ENCODE peak calls at places on chromosomes 5 and 9, in six cellular contexts. One of them, this sample, is unnamed.

GRCh38 chr5:139344177-139344576 is 2.5 kb downstream of the PAIP2 start:
- DNase-seq in PC-9: no peak
- DNase-seq in CD8-positive, alpha-beta T cell: no peak
- DNase-seq in neural crest cell: no peak
- DNase-seq in mesothelial cell of epicardium: no peak
- DNase-seq in thoracic aorta: no peak
- DNase-seq in this sample: no peak

GRCh38 chr5:121221483-121221882 is 630.2 kb upstream of the FTMT start:
- DNase-seq in PC-9: no peak
- DNase-seq in CD8-positive, alpha-beta T cell: no peak
- DNase-seq in neural crest cell: no peak
- DNase-seq in mesothelial cell of epicardium: no peak
- DNase-seq in thoracic aorta: no peak
- DNase-seq in this sample: no peak

GRCh38 chr9:111195779-111196178 is 134.2 kb downstream of the OR2K2 start:
- DNase-seq in PC-9: no peak
- DNase-seq in CD8-positive, alpha-beta T cell: no peak
- DNase-seq in neural crest cell: no peak
- DNase-seq in mesothelial cell of epicardium: no peak
- DNase-seq in thoracic aorta: no peak
- DNase-seq in this sample: no peak

GRCh38 chr5:67493676-67494075 is 297.1 kb upstream of the CD180 start:
- DNase-seq in PC-9: peak; percentile 7
- DNase-seq in CD8-positive, alpha-beta T cell: no peak
- DNase-seq in neural crest cell: no peak
- DNase-seq in mesothelial cell of epicardium: no peak
- DNase-seq in thoracic aorta: no peak
- DNase-seq in this sample: no peak

GRCh38 chr5:121171834-121172233 is 679.8 kb upstream of the FTMT start:
- DNase-seq in PC-9: no peak
- DNase-seq in CD8-positive, alpha-beta T cell: no peak
- DNase-seq in neural crest cell: no peak
- DNase-seq in mesothelial cell of epicardium: no peak
- DNase-seq in thoracic aorta: no peak
- DNase-seq in this sample: no peak

GRCh38 chr5:154087260-154087659 is 48.5 kb downstream of the MFAP3 start:
- DNase-seq in PC-9: peak; percentile 55
- DNase-seq in CD8-positive, alpha-beta T cell: no peak
- DNase-seq in neural crest cell: no peak
- DNase-seq in mesothelial cell of epicardium: no peak
- DNase-seq in thoracic aorta: no peak
- DNase-seq in this sample: no peak

GRCh38 chr9:7097785-7098420 is 340.1 kb downstream of the KDM4C start:
- DNase-seq in PC-9: no peak
- DNase-seq in CD8-positive, alpha-beta T cell: no peak
- DNase-seq in neural crest cell: no peak
- DNase-seq in mesothelial cell of epicardium: no peak
- DNase-seq in thoracic aorta: no peak
- DNase-seq in this sample: no peak

GRCh38 chr9:135294826-135295225 is 184.8 kb upstream of the PPP1R26 start:
- DNase-seq in PC-9: no peak
- DNase-seq in CD8-positive, alpha-beta T cell: no peak
- DNase-seq in neural crest cell: no peak
- DNase-seq in mesothelial cell of epicardium: no peak
- DNase-seq in thoracic aorta: no peak
- DNase-seq in this sample: no peak

GRCh38 chr5:120678279-120678678 is 214.2 kb downstream of the PRR16 start:
- DNase-seq in PC-9: no peak
- DNase-seq in CD8-positive, alpha-beta T cell: no peak
- DNase-seq in neural crest cell: no peak
- DNase-seq in mesothelial cell of epicardium: no peak
- DNase-seq in thoracic aorta: no peak
- DNase-seq in this sample: no peak

GRCh38 chr5:96124589-96124988 is 162.9 kb upstream of the ELL2 start:
- DNase-seq in PC-9: no peak
- DNase-seq in CD8-positive, alpha-beta T cell: no peak
- DNase-seq in neural crest cell: no peak
- DNase-seq in mesothelial cell of epicardium: no peak
- DNase-seq in thoracic aorta: no peak
- DNase-seq in this sample: no peak

GRCh38 chr9:110317921-110318320 is 19.7 kb downstream of the TXNDC8 start:
- DNase-seq in PC-9: no peak
- DNase-seq in CD8-positive, alpha-beta T cell: no peak
- DNase-seq in neural crest cell: no peak
- DNase-seq in mesothelial cell of epicardium: no peak
- DNase-seq in thoracic aorta: no peak
- DNase-seq in this sample: no peak

GRCh38 chr9:78103971-78104433 is 72.4 kb upstream of the GNAQ start:
- DNase-seq in PC-9: no peak
- DNase-seq in CD8-positive, alpha-beta T cell: peak; percentile 23
- DNase-seq in neural crest cell: no peak
- DNase-seq in mesothelial cell of epicardium: no peak
- DNase-seq in thoracic aorta: no peak
- DNase-seq in this sample: no peak

GRCh38 chr9:125586173-125586512 is 120.9 kb downstream of the MAPKAP1 start:
- DNase-seq in PC-9: no peak
- DNase-seq in CD8-positive, alpha-beta T cell: no peak
- DNase-seq in neural crest cell: no peak
- DNase-seq in mesothelial cell of epicardium: no peak
- DNase-seq in thoracic aorta: no peak
- DNase-seq in this sample: no peak

GRCh38 chr9:2838984-2839367 is 4.9 kb downstream of the PUM3 start:
- DNase-seq in PC-9: no peak
- DNase-seq in CD8-positive, alpha-beta T cell: no peak
- DNase-seq in neural crest cell: no peak
- DNase-seq in mesothelial cell of epicardium: no peak
- DNase-seq in thoracic aorta: no peak
- DNase-seq in this sample: no peak

GRCh38 chr9:5870691-5871090 is 20.0 kb upstream of the MLANA start:
- DNase-seq in PC-9: no peak
- DNase-seq in CD8-positive, alpha-beta T cell: no peak
- DNase-seq in neural crest cell: no peak
- DNase-seq in mesothelial cell of epicardium: no peak
- DNase-seq in thoracic aorta: no peak
- DNase-seq in this sample: no peak

GRCh38 chr5:142653321-142653720 is 32.6 kb downstream of the FGF1 start:
- DNase-seq in PC-9: no peak
- DNase-seq in CD8-positive, alpha-beta T cell: no peak
- DNase-seq in neural crest cell: no peak
- DNase-seq in mesothelial cell of epicardium: no peak
- DNase-seq in thoracic aorta: no peak
- DNase-seq in this sample: no peak

GRCh38 chr5:146607663-146608315 is 91.8 kb upstream of the GPR151 start:
- DNase-seq in PC-9: no peak
- DNase-seq in CD8-positive, alpha-beta T cell: no peak
- DNase-seq in neural crest cell: no peak
- DNase-seq in mesothelial cell of epicardium: no peak
- DNase-seq in thoracic aorta: no peak
- DNase-seq in this sample: no peak

GRCh38 chr5:77222722-77223121 is 12.2 kb downstream of the PDE8B start:
- DNase-seq in PC-9: no peak
- DNase-seq in CD8-positive, alpha-beta T cell: no peak
- DNase-seq in neural crest cell: no peak
- DNase-seq in mesothelial cell of epicardium: no peak
- DNase-seq in thoracic aorta: no peak
- DNase-seq in this sample: no peak

GRCh38 chr5:77213601-77214000 is 3.1 kb downstream of the PDE8B start:
- DNase-seq in PC-9: no peak
- DNase-seq in CD8-positive, alpha-beta T cell: no peak
- DNase-seq in neural crest cell: no peak
- DNase-seq in mesothelial cell of epicardium: no peak
- DNase-seq in thoracic aorta: no peak
- DNase-seq in this sample: no peak

GRCh38 chr5:77223653-77224052 is 13.2 kb downstream of the PDE8B start:
- DNase-seq in PC-9: no peak
- DNase-seq in CD8-positive, alpha-beta T cell: no peak
- DNase-seq in neural crest cell: no peak
- DNase-seq in mesothelial cell of epicardium: no peak
- DNase-seq in thoracic aorta: no peak
- DNase-seq in this sample: no peak

GRCh38 chr5:77214151-77214550 is 3.7 kb downstream of the PDE8B start:
- DNase-seq in PC-9: no peak
- DNase-seq in CD8-positive, alpha-beta T cell: no peak
- DNase-seq in neural crest cell: no peak
- DNase-seq in mesothelial cell of epicardium: no peak
- DNase-seq in thoracic aorta: no peak
- DNase-seq in this sample: no peak

DNA sequence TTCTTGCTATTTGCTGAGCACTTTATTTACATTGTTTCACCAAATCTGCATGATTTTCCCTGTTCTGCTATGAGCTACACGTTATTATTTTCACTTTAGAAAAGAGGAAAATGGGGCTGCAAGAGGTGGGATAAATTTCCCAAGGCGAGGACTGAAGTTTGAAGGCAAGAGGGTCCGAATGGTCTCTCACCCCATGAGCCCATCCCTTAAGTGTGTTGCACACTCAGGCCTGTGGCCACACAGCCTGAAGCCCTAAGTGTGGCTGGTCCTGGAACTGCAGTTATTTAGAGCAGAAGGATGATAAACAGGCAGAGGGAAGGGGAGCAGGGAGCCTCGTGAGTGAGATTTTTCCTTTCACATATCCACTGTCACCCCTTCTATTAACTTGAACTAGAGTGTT is 7.8 kb downstream of the PDE8B start:
- DNase-seq in PC-9: no peak
- DNase-seq in CD8-positive, alpha-beta T cell: no peak
- DNase-seq in neural crest cell: no peak
- DNase-seq in mesothelial cell of epicardium: no peak
- DNase-seq in thoracic aorta: no peak
- DNase-seq in this sample: no peak
- TF ChIP-seq CTCF in PC-9: no peak
- TF ChIP-seq CTCF in CD8-positive, alpha-beta T cell: no peak
- TF ChIP-seq CTCF in neural crest cell: peak; percentile 49
- TF ChIP-seq CTCF in mesothelial cell of epicardium: no peak
- TF ChIP-seq CTCF in thoracic aorta: peak; percentile 16
- TF ChIP-seq CTCF in this sample: no peak

DNA sequence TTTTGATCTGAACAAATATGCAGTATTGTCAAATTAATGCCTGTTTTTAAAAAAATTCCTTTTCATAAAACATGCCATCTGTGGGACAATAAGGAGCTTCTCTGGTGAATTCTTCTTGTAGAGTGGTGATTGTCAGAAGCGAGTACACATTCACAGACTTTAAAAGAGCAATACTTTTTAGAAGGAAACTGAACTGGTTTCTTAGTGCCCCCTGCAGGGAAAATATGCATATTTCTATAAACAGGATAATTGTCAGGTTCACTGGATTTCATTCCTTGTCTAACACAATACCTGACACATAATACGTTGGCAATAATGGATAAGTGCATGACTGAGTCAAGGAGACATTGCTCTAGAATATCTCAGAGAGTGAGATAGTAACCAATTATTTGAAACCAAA is 133.7 kb downstream of the KIF4B start:
- DNase-seq in PC-9: no peak
- DNase-seq in CD8-positive, alpha-beta T cell: no peak
- DNase-seq in neural crest cell: no peak
- DNase-seq in mesothelial cell of epicardium: no peak
- DNase-seq in thoracic aorta: no peak
- DNase-seq in this sample: no peak
- TF ChIP-seq CTCF in PC-9: no peak
- TF ChIP-seq CTCF in CD8-positive, alpha-beta T cell: no peak
- TF ChIP-seq CTCF in neural crest cell: no peak
- TF ChIP-seq CTCF in mesothelial cell of epicardium: peak; percentile 25
- TF ChIP-seq CTCF in thoracic aorta: no peak
- TF ChIP-seq CTCF in this sample: no peak

DNA sequence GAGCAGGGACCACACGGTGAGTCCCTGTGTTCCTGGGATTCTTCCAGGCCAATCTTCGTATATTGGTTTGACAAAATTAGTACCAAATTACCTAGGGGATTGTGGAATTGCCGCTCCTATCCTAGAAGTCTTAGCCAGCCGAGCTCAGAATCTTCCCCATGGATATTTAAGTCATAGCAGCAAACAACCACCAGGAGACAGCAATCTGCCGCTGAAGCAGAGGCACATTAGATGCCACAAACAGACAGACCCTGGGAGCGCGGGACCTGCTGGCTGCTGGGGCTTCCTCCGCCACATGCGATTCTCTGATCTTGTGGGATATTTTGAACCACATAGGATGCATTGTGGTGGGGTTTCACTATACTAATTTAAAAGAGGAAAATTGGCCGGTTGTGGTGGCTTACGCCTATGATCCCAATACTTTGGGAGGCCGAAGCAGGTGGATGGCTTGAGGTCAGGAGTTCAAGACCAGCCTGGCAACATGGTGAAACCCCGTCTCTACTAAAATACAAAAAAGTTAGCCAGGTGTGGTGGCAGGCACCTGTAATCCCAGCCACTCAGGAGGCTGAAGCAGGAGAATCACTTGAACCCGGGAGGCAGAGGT is 31.7 kb upstream of the ZBTB43 start:
- DNase-seq in PC-9: no peak
- DNase-seq in CD8-positive, alpha-beta T cell: no peak
- DNase-seq in neural crest cell: no peak
- DNase-seq in mesothelial cell of epicardium: no peak
- DNase-seq in thoracic aorta: no peak
- DNase-seq in this sample: no peak
- TF ChIP-seq CTCF in PC-9: peak; percentile 45
- TF ChIP-seq CTCF in CD8-positive, alpha-beta T cell: peak; percentile 36
- TF ChIP-seq CTCF in neural crest cell: peak; percentile 61
- TF ChIP-seq CTCF in mesothelial cell of epicardium: peak; percentile 38
- TF ChIP-seq CTCF in thoracic aorta: no peak
- TF ChIP-seq CTCF in this sample: no peak

GRCh38 chr5:83464261-83464660 is 7.3 kb upstream of the VCAN start:
- DNase-seq in PC-9: no peak
- DNase-seq in CD8-positive, alpha-beta T cell: no peak
- DNase-seq in neural crest cell: no peak
- DNase-seq in mesothelial cell of epicardium: no peak
- DNase-seq in thoracic aorta: no peak
- DNase-seq in this sample: no peak

GRCh38 chr5:83469075-83469474 is 2.5 kb upstream of the VCAN start:
- DNase-seq in PC-9: no peak
- DNase-seq in CD8-positive, alpha-beta T cell: no peak
- DNase-seq in neural crest cell: no peak
- DNase-seq in mesothelial cell of epicardium: no peak
- DNase-seq in thoracic aorta: no peak
- DNase-seq in this sample: no peak

GRCh38 chr5:83470516-83470915 is 1.0 kb upstream of the VCAN start:
- DNase-seq in PC-9: no peak
- DNase-seq in CD8-positive, alpha-beta T cell: no peak
- DNase-seq in neural crest cell: no peak
- DNase-seq in mesothelial cell of epicardium: no peak
- DNase-seq in thoracic aorta: no peak
- DNase-seq in this sample: no peak

GRCh38 chr5:83470920-83471404 is 582 bp upstream of the VCAN start:
- DNase-seq in PC-9: no peak
- DNase-seq in CD8-positive, alpha-beta T cell: no peak
- DNase-seq in neural crest cell: peak; percentile 58
- DNase-seq in mesothelial cell of epicardium: peak; percentile 42
- DNase-seq in thoracic aorta: no peak
- DNase-seq in this sample: no peak

GRCh38 chr5:83467315-83468044 is 4.1 kb upstream of the VCAN start:
- DNase-seq in PC-9: no peak
- DNase-seq in CD8-positive, alpha-beta T cell: no peak
- DNase-seq in neural crest cell: no peak
- DNase-seq in mesothelial cell of epicardium: no peak
- DNase-seq in thoracic aorta: peak; percentile 6
- DNase-seq in this sample: no peak
- TF ChIP-seq CTCF in PC-9: no peak
- TF ChIP-seq CTCF in CD8-positive, alpha-beta T cell: no peak
- TF ChIP-seq CTCF in neural crest cell: no peak
- TF ChIP-seq CTCF in mesothelial cell of epicardium: no peak
- TF ChIP-seq CTCF in thoracic aorta: no peak
- TF ChIP-seq CTCF in this sample: no peak

This sample was measured in omental fat pad.